ENCODE peak calls at places on chromosomes 5 and 9, in six cellular contexts. C, H, U, I, N and Z are unnamed samples.

GRCh38 chr9:69570091-69570451 is 102.1 kb downstream of the APBA1 start:
- DNase-seq in C (no peak), U (no peak), I (no peak), N (no peak), H (no peak), Z (no peak)

GRCh38 chr5:156394642-156395393 is 67.9 kb downstream of the SGCD start:
- DNase-seq in H (no peak), N (peak), C (no peak), U (no peak), I (no peak), Z (no peak)

GRCh38 chr9:93672622-93673270 is 96.4 kb downstream of the PHF2 start:
- DNase-seq in C (no peak), I (peak), U (no peak), N (no peak), H (no peak), Z (no peak)

GRCh38 chr9:83722726-83723495 is 15.2 kb upstream of the UBQLN1 start:
- DNase-seq in U (peak), H (no peak), C (no peak), N (no peak), I (no peak), Z (no peak)

GRCh38 chr9:35906923-35907699 is 1.1 kb downstream of the HRCT1 start:
- DNase-seq in U (peak), C (peak), N (no peak), I (no peak), H (no peak), Z (no peak)

GRCh38 chr9:14616188-14616982 is 76.8 kb downstream of the ZDHHC21 start:
- DNase-seq in I (no peak), C (no peak), N (no peak), U (peak), H (no peak), Z (no peak)

GRCh38 chr5:1511037-1511436 is 12.7 kb downstream of the LPCAT1 start:
- DNase-seq in U (no peak), N (peak), H (no peak), C (peak), I (no peak), Z (no peak)

GRCh38 chr5:154190652-154191304 is at the start of gene GALNT10:
- DNase-seq in H (no peak), U (peak), N (no peak), I (peak), C (peak), Z (peak)

GRCh38 chr9:109411818-109412352 is 86.2 kb downstream of the PTPN3 start:
- DNase-seq in H (no peak), C (no peak), U (peak), I (no peak), N (peak), Z (no peak)

GRCh38 chr5:142866563-142867275 is 96.5 kb downstream of the ARHGAP26 start:
- DNase-seq in I (peak), N (peak), U (peak), C (no peak), H (no peak), Z (peak)

GRCh38 chr5:181190711-181191525 is 14.1 kb downstream of the TRIM7 start:
- DNase-seq in N (peak), H (no peak), U (peak), I (peak), C (peak), Z (no peak)

GRCh38 chr5:72374844-72375243 is 54.7 kb downstream of the PTCD2 start:
- DNase-seq in N (no peak), I (no peak), H (no peak), U (no peak), C (no peak), Z (no peak)

GRCh38 chr9:68640421-68641089 is 64.5 kb upstream of the PIP5K1B start:
- DNase-seq in U (no peak), I (no peak), H (no peak), C (no peak), N (no peak), Z (no peak)

GRCh38 chr9:115507148-115507547 is 389.2 kb upstream of the TNC start:
- DNase-seq in I (no peak), C (no peak), N (no peak), U (no peak), H (no peak), Z (no peak)

GRCh38 chr5:138180183-138180782 is 1.4 kb downstream of the KIF20A start:
- DNase-seq in N (no peak), I (no peak), C (no peak), H (no peak), U (peak), Z (no peak)

GRCh38 chr5:65625743-65626142 is 916 bp downstream of the SHLD3 start:
- DNase-seq in N (no peak), H (no peak), C (no peak), U (no peak), I (no peak), Z (no peak)

GRCh38 chr9:17018001-17018491 is 116.8 kb upstream of the CNTLN start:
- DNase-seq in U (peak), C (no peak), I (no peak), H (no peak), N (no peak), Z (peak)

GRCh38 chr5:158212237-158212636 is 353.3 kb upstream of the CLINT1 start:
- DNase-seq in C (no peak), I (no peak), H (no peak), N (no peak), U (no peak), Z (no peak)

GRCh38 chr9:94867281-94867841 is 140.9 kb downstream of the AOPEP start:
- DNase-seq in C (peak), U (peak), H (no peak), N (peak), I (peak), Z (no peak)

GRCh38 chr5:140574165-140574564 is 9.5 kb downstream of the SLC35A4 start:
- DNase-seq in N (peak), I (no peak), C (no peak), H (no peak), U (peak), Z (no peak)

GRCh38 chr9:78054180-78054579 is 22.6 kb upstream of the GNAQ start:
- DNase-seq in I (no peak), C (peak), H (no peak), N (no peak), U (no peak), Z (no peak)

GRCh38 chr5:40716000-40716399 is 36.3 kb downstream of the PTGER4 start:
- DNase-seq in C (no peak), I (no peak), N (no peak), H (no peak), U (no peak), Z (no peak)

GRCh38 chr9:76607730-76608475 is 148.9 kb downstream of the GCNT1 start:
- DNase-seq in C (no peak), I (no peak), H (no peak), N (no peak), U (no peak), Z (no peak)

GRCh38 chr5:61394793-61395192 is 62.7 kb downstream of the ZSWIM6 start:
- DNase-seq in I (no peak), H (no peak), N (no peak), U (no peak), C (no peak), Z (no peak)
- H3K27ac ChIP-seq in I (no peak), H (no peak), N (no peak), U (no peak), C (no peak), Z (no peak)

GRCh38 chr5:68292316-68292715 is 76.8 kb downstream of the PIK3R1 start:
- DNase-seq in I (no peak), C (no peak), H (no peak), U (peak), N (no peak), Z (no peak)

GRCh38 chr5:68288756-68289134 is 73.2 kb downstream of the PIK3R1 start:
- DNase-seq in C (no peak), N (peak), I (no peak), H (no peak), U (no peak), Z (no peak)

GRCh38 chr5:68289576-68289975 is 74.0 kb downstream of the PIK3R1 start:
- DNase-seq in H (no peak), U (no peak), I (no peak), N (no peak), C (no peak), Z (no peak)

GRCh38 chr5:68287976-68288755 is 72.6 kb downstream of the PIK3R1 start:
- DNase-seq in H (peak), I (peak), U (peak), N (peak), C (peak), Z (peak)

GRCh38 chr5:68290260-68290674 is 74.7 kb downstream of the PIK3R1 start:
- DNase-seq in U (peak), H (no peak), C (peak), N (peak), I (peak), Z (no peak)
- H3K27ac ChIP-seq in U (no peak), H (no peak), C (peak), N (no peak), I (no peak), Z (peak)

DNA sequence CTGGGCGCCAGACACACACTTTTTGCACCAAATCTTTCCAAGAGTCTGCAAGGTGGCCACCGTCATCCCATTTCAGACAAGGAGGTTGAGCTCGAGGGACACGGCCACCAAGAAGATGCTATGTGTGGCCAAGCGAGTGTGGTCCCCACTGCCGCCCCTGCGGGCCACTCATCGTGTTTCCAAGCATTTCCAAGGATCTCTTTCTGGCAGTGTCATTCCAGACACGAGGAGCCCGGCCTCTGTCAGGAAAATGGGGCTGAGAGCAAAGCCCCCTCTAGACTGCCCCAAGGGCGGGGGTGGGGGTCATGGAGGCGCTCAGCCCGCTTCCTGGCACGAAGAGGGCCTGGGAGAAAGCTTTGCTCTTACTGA is 10.6 kb downstream of the VAV2 start:
- DNase-seq in C (no peak), N (no peak), H (no peak), U (no peak), I (no peak), Z (no peak)
- H3K27ac ChIP-seq in C (no peak), N (no peak), H (no peak), U (no peak), I (no peak), Z (no peak)

GRCh38 chr9:129777769-129778130 is 24.9 kb upstream of the PTGES start:
- DNase-seq in N (no peak), U (no peak), H (no peak), C (no peak), I (no peak), Z (no peak)
- H3K27ac ChIP-seq in N (no peak), U (peak), H (no peak), C (peak), I (no peak), Z (no peak)

GRCh38 chr9:134777153-134777552 is 103.5 kb upstream of the FCN2 start:
- DNase-seq in H (no peak), U (no peak), C (no peak), N (no peak), I (no peak), Z (no peak)

GRCh38 chr9:134778156-134778555 is 102.5 kb upstream of the FCN2 start:
- DNase-seq in U (peak), I (no peak), C (peak), H (no peak), N (no peak), Z (no peak)

GRCh38 chr9:134781895-134782294 is 98.7 kb upstream of the FCN2 start:
- DNase-seq in C (no peak), U (no peak), H (no peak), I (no peak), N (no peak), Z (no peak)

GRCh38 chr9:134778841-134779411 is 101.7 kb upstream of the FCN2 start:
- DNase-seq in H (no peak), U (peak), I (peak), C (peak), N (peak), Z (peak)

GRCh38 chr9:134779640-134780039 is 101.0 kb upstream of the FCN2 start:
- DNase-seq in N (no peak), C (no peak), I (no peak), U (no peak), H (no peak), Z (no peak)
- H3K27ac ChIP-seq in N (no peak), C (no peak), I (no peak), U (no peak), H (no peak), Z (no peak)

GRCh38 chr9:97405551-97405950 is 6.3 kb upstream of the TDRD7 start:
- DNase-seq in H (no peak), N (no peak), I (no peak), U (no peak), C (no peak), Z (no peak)
- H3K27ac ChIP-seq in H (no peak), N (no peak), I (no peak), U (no peak), C (peak), Z (no peak)

DNA sequence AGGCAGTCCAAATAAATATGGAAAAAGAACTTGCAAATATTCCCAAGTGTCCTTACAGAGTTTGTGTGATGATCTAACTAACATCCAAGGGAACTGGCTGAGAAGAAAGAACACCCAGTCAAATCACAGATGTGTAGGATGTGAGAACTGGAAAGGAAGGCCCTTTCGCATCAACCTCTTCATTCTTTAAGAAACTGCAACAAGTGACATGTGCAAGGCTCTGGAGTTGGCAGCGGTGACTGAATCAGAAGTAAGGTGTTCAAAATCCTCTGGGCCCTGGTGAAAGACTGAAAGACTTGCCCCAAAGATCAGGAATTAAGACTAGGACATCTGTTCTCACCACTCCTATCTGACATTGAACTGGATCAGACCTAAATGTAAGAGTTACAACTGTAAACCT is 88.7 kb downstream of the RAPGEF1 start:
- DNase-seq in U (no peak), H (no peak), N (no peak), C (no peak), I (no peak), Z (no peak)
- H3K27ac ChIP-seq in U (peak), H (no peak), N (no peak), C (peak), I (no peak), Z (no peak)